ENCODE peak calls at places on chromosomes 7 and 10, in ten cellular contexts. P, H, N, W, Z, D, X, U, C and E are unnamed samples.

GRCh38 chr10:35387768-35388167 is 51.5 kb downstream of the CCNY start:
- DNase-seq in N (peak; percentile 35), C (no peak), X (no peak), P (no peak), Z (no peak), U (no peak), D (no peak), H (no peak), W (no peak), E (no peak)

GRCh38 chr7:1531263-1531978 is 919 bp downstream of the MAFK start:
- DNase-seq in H (no peak), U (no peak), D (no peak), C (no peak), X (no peak), Z (no peak), N (peak; percentile 36), W (no peak), P (no peak), E (no peak)

GRCh38 chr10:48364659-48365405 is 58.4 kb downstream of the MAPK8 start:
- DNase-seq in Z (no peak), P (no peak), H (no peak), U (no peak), D (no peak), N (peak; percentile 60), C (no peak), X (no peak), W (no peak), E (no peak)

GRCh38 chr10:123134058-123134914 is 1.5 kb upstream of the HMX3 start:
- DNase-seq in X (no peak), N (no peak), D (no peak), H (peak; percentile 43), P (peak; percentile 52), W (no peak), C (no peak), U (peak; percentile 33), Z (no peak), E (no peak)

GRCh38 chr10:1532636-1533035 is 204.7 kb downstream of the ADARB2 start:
- DNase-seq in C (no peak), U (no peak), Z (no peak), W (no peak), X (no peak), H (no peak), N (no peak), P (no peak), D (no peak), E (no peak)

GRCh38 chr7:12316925-12317324 is 86.7 kb downstream of the VWDE start:
- DNase-seq in Z (no peak), H (no peak), U (no peak), X (no peak), P (no peak), N (no peak), D (no peak), W (no peak), C (no peak), E (no peak)

GRCh38 chr7:127708788-127709187 is 56.8 kb downstream of the SND1 start:
- DNase-seq in U (peak; percentile 39), Z (peak; percentile 75), X (peak; percentile 61), C (peak; percentile 30), W (no peak), N (peak; percentile 94), H (peak; percentile 34), D (peak; percentile 84), P (peak; percentile 90), E (peak; percentile 3)

GRCh38 chr7:925601-926000 is 28.9 kb downstream of the ADAP1 start:
- DNase-seq in W (peak; percentile 66), U (no peak), C (peak; percentile 14), D (no peak), N (no peak), X (no peak), H (no peak), P (no peak), Z (no peak), E (no peak)

GRCh38 chr10:35632027-35632426 is 10.1 kb downstream of the FZD8 start:
- DNase-seq in H (no peak), W (no peak), D (no peak), N (no peak), Z (no peak), U (no peak), X (no peak), C (no peak), P (no peak), E (no peak)

GRCh38 chr10:118568327-118568848 is 27.1 kb downstream of the PRLHR start:
- DNase-seq in P (peak; percentile 81), D (peak; percentile 67), Z (peak; percentile 43), C (no peak), N (peak; percentile 57), X (peak; percentile 34), H (peak; percentile 66), U (peak; percentile 68), W (no peak), E (no peak)
- TF ChIP-seq CTCF in P (peak; percentile 74), D (peak; percentile 97), Z (peak; percentile 71), C (peak; percentile 97), N (peak; percentile 81), X (peak; percentile 74), H (peak; percentile 51), U (peak; percentile 69), W (peak; percentile 79), E (peak; percentile 89)

DNA sequence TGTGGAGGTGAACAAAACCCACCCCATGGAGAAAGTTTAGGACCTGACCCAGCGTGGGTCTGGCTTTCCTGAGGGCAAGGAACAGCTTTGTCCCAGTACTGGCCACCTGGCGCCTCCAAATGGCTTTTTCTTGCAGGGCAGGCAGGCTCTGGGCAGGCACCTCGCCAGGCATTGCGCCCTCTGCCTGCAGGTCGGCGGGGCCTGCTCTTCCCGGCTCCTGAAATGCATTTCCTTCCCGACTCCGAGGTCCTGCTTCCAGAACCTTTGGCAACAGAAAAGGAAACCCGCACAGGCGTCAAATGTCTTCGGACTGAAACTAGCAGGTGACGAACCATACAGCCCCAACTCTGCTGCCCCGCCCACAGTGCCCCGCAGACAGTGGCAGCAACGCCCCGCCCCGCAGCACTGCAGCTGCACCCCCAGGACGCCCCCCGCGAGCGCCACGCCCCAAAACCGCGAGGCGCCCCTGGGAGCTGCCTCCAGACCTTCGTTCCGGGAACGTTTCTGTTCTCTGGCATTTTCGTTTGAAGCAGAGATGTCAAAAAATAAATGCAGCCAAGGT is 65.5 kb downstream of the C10orf143 start:
- DNase-seq in C (no peak), U (no peak), Z (no peak), P (peak; percentile 80), D (peak; percentile 55), W (no peak), X (no peak), H (no peak), N (peak; percentile 49), E (no peak)
- TF ChIP-seq CTCF in C (no peak), U (no peak), Z (no peak), P (peak; percentile 74), D (no peak), W (no peak), X (peak; percentile 29), H (no peak), N (peak; percentile 51), E (peak; percentile 4)

GRCh38 chr7:85191383-85191782 is 4.5 kb upstream of the SEMA3D start:
- DNase-seq in H (no peak), U (no peak), P (peak; percentile 33), X (no peak), N (peak; percentile 40), W (no peak), D (no peak), Z (no peak), C (no peak), E (no peak)
- TF ChIP-seq CTCF in H (no peak), U (no peak), P (peak; percentile 45), X (peak; percentile 35), N (peak; percentile 58), W (no peak), D (peak; percentile 53), Z (no peak), C (peak; percentile 55), E (peak; percentile 26)

DNA sequence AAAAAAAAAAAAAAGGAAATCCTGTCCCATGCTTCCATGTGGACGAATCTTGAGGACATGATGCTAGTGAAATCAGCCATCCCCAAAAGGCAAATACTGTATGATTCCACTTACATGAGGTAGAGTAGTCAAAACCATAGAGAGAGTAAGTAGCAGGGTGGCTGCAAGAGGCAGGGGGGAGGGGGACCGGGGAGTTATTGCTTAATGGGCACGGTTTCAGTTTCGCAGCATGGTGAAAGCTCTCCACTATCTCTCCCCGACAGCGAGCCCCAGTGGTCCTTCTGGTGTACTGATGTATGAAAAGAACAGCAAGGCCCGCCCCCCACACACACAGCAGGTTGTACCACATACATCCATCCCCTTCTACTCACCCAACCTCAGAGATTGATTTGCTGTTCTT is 32.8 kb downstream of the NOD1 start:
- DNase-seq in H (peak; percentile 84), X (no peak), Z (peak; percentile 85), D (no peak), C (no peak), U (peak; percentile 87), N (peak; percentile 83), P (peak; percentile 74), W (peak; percentile 91), E (peak; percentile 49)
- TF ChIP-seq CTCF in H (peak; percentile 39), X (no peak), Z (no peak), D (no peak), C (no peak), U (peak; percentile 55), N (peak; percentile 53), P (peak; percentile 17), W (peak; percentile 44), E (no peak)

DNA sequence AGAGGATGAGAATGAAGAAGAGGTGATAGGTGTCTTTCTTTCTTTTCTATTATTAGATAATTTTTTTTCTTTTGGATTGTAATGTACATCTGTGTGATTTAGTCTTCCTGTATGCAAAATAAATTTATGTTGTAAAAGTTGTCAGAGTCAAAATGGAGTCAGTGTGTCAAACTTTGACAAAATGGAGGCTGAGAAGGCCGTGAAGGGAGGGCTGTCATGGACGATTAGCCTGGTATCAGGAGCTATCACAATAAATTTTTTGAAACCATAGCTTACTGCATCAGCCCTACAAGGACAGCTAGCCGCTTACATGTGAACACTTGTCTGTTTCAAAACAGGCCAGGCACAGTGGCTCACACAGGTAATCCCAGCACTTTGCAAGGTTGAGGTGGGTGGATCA is 67.6 kb downstream of the EXOC6 start:
- DNase-seq in D (no peak), C (no peak), N (no peak), U (no peak), W (no peak), Z (no peak), P (no peak), X (no peak), H (no peak), E (no peak)
- TF ChIP-seq CTCF in D (no peak), C (no peak), N (no peak), U (no peak), W (no peak), Z (no peak), P (no peak), X (no peak), H (no peak), E (no peak)

GRCh38 chr7:21427861-21428641 is at the start of gene SP4:
- DNase-seq in N (peak; percentile 93), H (peak; percentile 96), P (peak; percentile 94), Z (peak; percentile 94), W (peak; percentile 96), X (peak; percentile 95), C (peak; percentile 93), U (peak; percentile 96), D (peak; percentile 98), E (peak; percentile 69)
- TF ChIP-seq CTCF in N (no peak), H (peak; percentile 7), P (no peak), Z (no peak), W (no peak), X (no peak), C (no peak), U (no peak), D (no peak), E (no peak)

GRCh38 chr7:116863168-116863670 is 832 bp downstream of the CAPZA2 start:
- DNase-seq in N (peak; percentile 18), X (peak; percentile 10), P (peak; percentile 52), D (peak; percentile 19), W (peak; percentile 48), H (peak; percentile 34), C (no peak), U (peak; percentile 31), Z (peak; percentile 38), E (no peak)
- TF ChIP-seq CTCF in N (peak; percentile 16), X (peak; percentile 5), P (peak; percentile 10), D (no peak), W (no peak), H (no peak), C (no peak), U (no peak), Z (no peak), E (no peak)